ENCODE peak calls at places on chromosomes 1 and 21, in seven cellular contexts. G is uterus; D is CD8-positive, alpha-beta T cell; C is adrenal gland; M is AG04450; V is hepatocyte; W is GM12878. Z is an unnamed sample.
A peak's percentile ranks its signal among the peaks of the same experiment; 100 is the strongest.

GRCh38 chr1:228964178-228964819 is 229.0 kb downstream of the RHOU start:
- DNase-seq in D (no peak), G (peak; percentile 75), W (no peak), V (peak; percentile 84), C (no peak), M (peak; percentile 84), Z (no peak)

GRCh38 chr1:207097871-207098324 is 6.1 kb upstream of the C4BPA start:
- DNase-seq in C (no peak), W (peak; percentile 67), G (no peak), M (no peak), D (no peak), V (peak; percentile 18), Z (no peak)

GRCh38 chr1:166032901-166033371 is 133.9 kb downstream of the FAM78B start:
- DNase-seq in G (peak; percentile 16), V (no peak), C (peak; percentile 30), D (no peak), M (no peak), W (no peak), Z (no peak)

GRCh38 chr1:248820041-248820585 is 5.6 kb downstream of the SH3BP5L start:
- DNase-seq in C (no peak), D (no peak), M (no peak), G (no peak), V (no peak), W (no peak), Z (no peak)

GRCh38 chr1:23966973-23967493 is 7.4 kb downstream of the PNRC2 start:
- DNase-seq in C (no peak), G (no peak), W (no peak), V (no peak), D (no peak), M (no peak), Z (no peak)

GRCh38 chr1:1239624-1240347 is 6.7 kb downstream of the C1QTNF12 start:
- DNase-seq in G (no peak), D (no peak), W (no peak), C (no peak), M (no peak), V (no peak), Z (no peak)

GRCh38 chr1:235411489-235412486 is 44.6 kb downstream of the TBCE start:
- DNase-seq in W (no peak), M (no peak), D (no peak), C (no peak), V (no peak), G (no peak), Z (no peak)

GRCh38 chr1:17826165-17826488 is 71.0 kb downstream of the ACTL8 start:
- DNase-seq in D (no peak), C (peak; percentile 36), W (no peak), M (no peak), V (peak; percentile 48), G (no peak), Z (peak; percentile 36)

GRCh38 chr1:231194476-231194842 is 32.6 kb downstream of the TRIM67 start:
- DNase-seq in C (no peak), V (no peak), W (no peak), M (no peak), G (no peak), D (no peak), Z (no peak)

GRCh38 chr1:960371-961131 is at the start of gene KLHL17:
- DNase-seq in W (no peak), C (peak; percentile 64), M (no peak), G (peak; percentile 62), V (peak; percentile 88), D (peak; percentile 76), Z (peak; percentile 72)

GRCh38 chr1:225543350-225543749 is 109.6 kb downstream of the ENAH start:
- DNase-seq in V (no peak), D (no peak), M (no peak), C (no peak), W (no peak), G (no peak), Z (no peak)

GRCh38 chr1:116916002-116916401 is 6.3 kb downstream of the PTGFRN start:
- DNase-seq in V (no peak), W (no peak), D (no peak), M (no peak), G (no peak), C (no peak), Z (no peak)

GRCh38 chr1:20654104-20654690 is 7.0 kb downstream of the DDOST start:
- DNase-seq in M (no peak), V (no peak), D (no peak), C (peak; percentile 94), W (no peak), G (no peak), Z (no peak)

GRCh38 chr1:23376890-23377811 is 7.5 kb upstream of the ZNF436 start:
- DNase-seq in D (no peak), C (peak; percentile 52), G (peak; percentile 77), M (no peak), W (no peak), V (peak; percentile 49), Z (peak; percentile 46)

GRCh38 chr1:30986755-30987154 is 78.2 kb upstream of the SDC3 start:
- DNase-seq in D (no peak), M (no peak), G (no peak), C (no peak), V (no peak), W (no peak), Z (no peak)

GRCh38 chr1:191709215-191709614 is 449.0 kb upstream of the RGS18 start:
- DNase-seq in C (no peak), V (no peak), W (no peak), D (no peak), M (no peak), G (no peak), Z (no peak)

GRCh38 chr1:168361252-168361651 is 80.6 kb downstream of the TBX19 start:
- DNase-seq in V (no peak), G (no peak), C (no peak), D (no peak), M (no peak), W (no peak), Z (no peak)

GRCh38 chr1:155092641-155093040 is 14.0 kb downstream of the EFNA3 start:
- DNase-seq in M (no peak), G (no peak), W (no peak), D (no peak), C (no peak), V (no peak), Z (no peak)

GRCh38 chr21:28454978-28455600 is 537.6 kb downstream of the LTN1 start:
- DNase-seq in M (no peak), V (no peak), W (no peak), C (no peak), D (no peak), G (no peak), Z (no peak)

GRCh38 chr1:244837597-244838258 is 2.3 kb downstream of the COX20 start:
- DNase-seq in D (no peak), W (no peak), C (no peak), V (no peak), G (no peak), M (no peak), Z (no peak)

GRCh38 chr1:226985239-226985838 is 45.2 kb downstream of the COQ8A start:
- DNase-seq in V (no peak), C (no peak), W (no peak), M (no peak), G (no peak), D (no peak), Z (peak; percentile 27)

GRCh38 chr21:33028271-33028670 is 2.5 kb downstream of the OLIG2 start:
- DNase-seq in V (no peak), C (no peak), D (no peak), W (no peak), M (no peak), G (no peak), Z (no peak)

GRCh38 chr1:61337981-61338848 is 255.9 kb downstream of the NFIA start:
- DNase-seq in M (no peak), W (no peak), G (peak; percentile 59), V (peak; percentile 78), D (no peak), C (peak; percentile 82), Z (peak; percentile 73)

GRCh38 chr1:25178917-25179571 is 53.3 kb downstream of the SYF2 start:
- DNase-seq in C (no peak), V (no peak), M (no peak), D (no peak), G (no peak), W (no peak), Z (no peak)

GRCh38 chr21:41247561-41247968 is 69.0 kb upstream of the FAM3B start:
- DNase-seq in M (peak; percentile 46), C (no peak), D (no peak), W (no peak), V (no peak), G (no peak), Z (peak; percentile 61)

GRCh38 chr1:11431946-11432507 is 46.9 kb upstream of the DISP3 start:
- DNase-seq in M (no peak), V (no peak), G (no peak), D (no peak), W (no peak), C (no peak), Z (no peak)
- H3K27me3 ChIP-seq in M (peaks cover 2% of the 10 kb centered on the region), V (no peaks in the 10 kb centered on the region), G (no peaks in the 10 kb centered on the region), D (no peaks in the 10 kb centered on the region), W (no peaks in the 10 kb centered on the region), C (no peaks in the 10 kb centered on the region), Z (no peaks in the 10 kb centered on the region)

DNA sequence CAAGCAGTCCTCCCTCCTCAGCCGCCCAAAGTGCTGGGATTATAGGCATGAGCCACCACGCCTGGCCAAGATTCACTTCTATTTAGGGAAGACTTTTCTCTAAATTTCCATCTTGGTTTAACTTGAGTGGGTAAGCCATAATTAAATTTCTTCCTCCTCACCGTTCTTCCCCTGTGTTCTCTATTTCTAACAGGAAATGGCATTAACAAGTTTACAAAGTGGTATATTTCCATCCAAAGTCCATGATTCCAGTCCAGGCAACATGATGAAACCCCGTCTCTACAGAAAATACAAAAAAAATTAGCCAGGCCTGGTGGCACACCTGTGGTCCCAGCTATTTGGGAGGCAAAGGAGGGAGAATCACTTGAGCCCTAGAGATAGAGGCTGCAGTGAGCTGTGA is 92.1 kb downstream of the ZFYVE9 start:
- DNase-seq in V (no peak), M (no peak), C (no peak), D (no peak), W (no peak), G (no peak), Z (no peak)
- H3K9me3 ChIP-seq in V (no peaks in the 10 kb centered on the region), M (no peaks in the 10 kb centered on the region), C (no peaks in the 10 kb centered on the region), D (no peaks in the 10 kb centered on the region), W (no peaks in the 10 kb centered on the region), G (no peaks in the 10 kb centered on the region), Z (no peaks in the 10 kb centered on the region)

DNA sequence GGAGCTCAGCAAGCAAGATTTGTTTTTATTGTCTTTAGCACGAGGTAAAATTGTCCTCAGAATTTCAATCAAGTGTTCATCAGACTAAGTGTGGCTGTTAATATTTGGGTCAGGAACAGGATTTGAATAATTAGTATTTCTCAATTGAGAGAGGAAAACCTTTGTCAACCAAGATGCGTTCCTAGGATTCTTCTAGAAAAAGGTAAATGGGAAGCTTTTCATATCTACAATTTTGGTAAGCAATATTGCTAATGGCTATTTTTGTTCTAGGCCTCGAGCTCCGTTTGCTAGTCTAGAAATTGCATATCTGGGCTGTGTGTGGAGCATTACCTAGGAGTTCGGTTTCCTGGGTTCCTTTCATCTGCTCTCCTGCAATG is 4.1 kb upstream of the PIGV start:
- DNase-seq in M (no peak), D (no peak), W (no peak), G (no peak), C (no peak), V (no peak), Z (no peak)
- H3K27ac ChIP-seq in M (peak overlapping the region; percentile 33), D (no peak overlapping the region), W (no peak overlapping the region), G (peak overlapping the region; percentile 100), C (peak overlapping the region; percentile 19), V (peak overlapping the region; percentile 43), Z (peak overlapping the region; percentile 50)

DNA sequence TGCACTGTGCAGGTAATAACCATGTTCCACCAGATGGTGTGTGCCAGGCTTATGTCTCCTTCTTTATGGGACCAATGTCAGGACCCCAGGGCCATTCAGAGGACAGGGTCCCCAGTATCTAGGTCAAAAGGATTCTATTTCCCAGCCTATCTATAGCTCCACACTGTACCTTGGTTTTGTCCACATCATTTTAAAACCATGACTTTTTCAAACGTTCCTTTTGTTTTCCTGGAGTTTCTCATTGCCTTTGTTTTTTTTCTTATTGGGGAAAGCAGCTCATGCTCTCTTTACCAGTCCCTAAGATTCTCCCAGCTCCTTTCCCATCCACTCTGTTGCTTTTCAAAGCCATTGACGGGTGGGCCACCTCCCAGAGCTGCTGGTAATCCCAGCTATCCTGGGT is 12.6 kb downstream of the PLCH2 start:
- DNase-seq in M (no peak), C (no peak), G (no peak), V (no peak), D (no peak), W (no peak), Z (no peak)
- H3K27me3 ChIP-seq in M (peaks cover 13% of the 10 kb centered on the region), C (no peaks in the 10 kb centered on the region), G (no peaks in the 10 kb centered on the region), V (no peaks in the 10 kb centered on the region), D (no peaks in the 10 kb centered on the region), W (no peaks in the 10 kb centered on the region), Z (no peaks in the 10 kb centered on the region)